ENCODE peak calls at places on chromosome 11, in ten cellular contexts. U, T, P, I, W, H, C, S, L and B are unnamed samples.
A peak's percentile ranks its signal among the peaks of the same experiment; 100 is the strongest.

GRCh38 chr11:60873533-60873932 is 6.2 kb downstream of the ZP1 start:
- DNase-seq in C (no peak), H (no peak), P (no peak), L (no peak), W (no peak), I (no peak), U (no peak), T (no peak), S (no peak), B (no peak)

GRCh38 chr11:8779732-8780131 is 97.1 kb downstream of the RPL27A start:
- DNase-seq in L (no peak), U (no peak), S (no peak), H (no peak), P (no peak), C (no peak), T (no peak), W (no peak), I (no peak), B (no peak)

GRCh38 chr11:9095421-9095820 is 4.0 kb upstream of the SCUBE2 start:
- DNase-seq in L (no peak), U (no peak), I (no peak), T (no peak), C (no peak), W (peak; percentile 15), H (no peak), P (no peak), S (no peak), B (no peak)

GRCh38 chr11:515131-515530 is 8.1 kb upstream of the RNH1 start:
- DNase-seq in L (no peak), S (no peak), H (no peak), I (no peak), C (no peak), P (no peak), T (no peak), W (no peak), U (peak; percentile 96), B (no peak)

GRCh38 chr11:47895035-47895434 is 46.9 kb upstream of the NUP160 start:
- DNase-seq in L (no peak), I (no peak), W (no peak), S (no peak), H (no peak), C (no peak), P (no peak), T (no peak), U (no peak), B (no peak)

GRCh38 chr11:76626921-76627391 is 43.6 kb downstream of the LRRC32 start:
- DNase-seq in S (peak; percentile 16), L (no peak), U (no peak), C (no peak), H (no peak), T (no peak), I (no peak), W (no peak), P (peak; percentile 38), B (no peak)

GRCh38 chr11:93396356-93396755 is 65.8 kb downstream of the DEUP1 start:
- DNase-seq in S (no peak), H (no peak), L (no peak), T (no peak), P (peak; percentile 4), I (no peak), C (peak; percentile 7), U (no peak), W (no peak), B (peak; percentile 19)

GRCh38 chr11:1237128-1237580 is 14.3 kb downstream of the MUC5B start:
- DNase-seq in T (no peak), P (no peak), S (peak; percentile 24), C (no peak), H (no peak), W (peak; percentile 90), L (peak; percentile 89), I (peak; percentile 47), U (no peak), B (no peak)

GRCh38 chr11:102981324-102981910 is 25.9 kb upstream of the MMP13 start:
- DNase-seq in S (no peak), W (no peak), H (peak; percentile 28), C (no peak), P (no peak), U (peak; percentile 27), T (no peak), I (no peak), L (no peak), B (no peak)

GRCh38 chr11:61102667-61103491 is 590 bp downstream of the CD5 start:
- DNase-seq in P (no peak), W (no peak), U (no peak), I (peak; percentile 53), S (no peak), C (no peak), T (no peak), H (no peak), L (no peak), B (no peak)

GRCh38 chr11:94504689-94505293 is 7.5 kb upstream of the C11orf97 start:
- DNase-seq in T (no peak), H (peak; percentile 70), W (no peak), L (no peak), I (no peak), P (peak; percentile 80), C (no peak), U (peak; percentile 70), S (peak; percentile 90), B (no peak)

GRCh38 chr11:614583-615452 is 932 bp downstream of the IRF7 start:
- DNase-seq in T (peak; percentile 35), P (no peak), S (peak; percentile 77), W (peak; percentile 61), C (no peak), U (peak; percentile 17), H (no peak), I (peak; percentile 82), L (no peak), B (no peak)

GRCh38 chr11:35237860-35238715 is 99.1 kb downstream of the CD44 start:
- DNase-seq in L (peak; percentile 61), T (no peak), H (peak; percentile 65), U (peak; percentile 73), C (no peak), S (peak; percentile 59), W (peak; percentile 54), I (no peak), P (peak; percentile 83), B (no peak)

GRCh38 chr11:31903225-31904074 is 92.3 kb upstream of the PAX6 start:
- DNase-seq in C (no peak), T (no peak), P (no peak), H (no peak), W (no peak), L (no peak), S (no peak), I (no peak), U (no peak), B (no peak)

GRCh38 chr11:112538529-112538928 is 277.9 kb upstream of the PLET1 start:
- DNase-seq in H (no peak), L (no peak), S (no peak), W (no peak), C (no peak), I (no peak), T (no peak), U (no peak), P (no peak), B (no peak)

GRCh38 chr11:57482782-57483569 is 22.6 kb downstream of the RTN4RL2 start:
- DNase-seq in T (no peak), P (peak; percentile 36), U (peak; percentile 36), I (peak; percentile 91), W (peak; percentile 35), L (no peak), S (peak; percentile 32), C (no peak), H (no peak), B (no peak)

GRCh38 chr11:57481915-57482781 is 21.8 kb downstream of the RTN4RL2 start:
- DNase-seq in I (peak; percentile 69), W (no peak), S (no peak), L (no peak), C (no peak), H (no peak), P (no peak), U (no peak), T (no peak), B (no peak)

GRCh38 chr11:57485217-57486007 is 25.1 kb downstream of the RTN4RL2 start:
- DNase-seq in C (no peak), T (no peak), W (no peak), H (no peak), U (peak; percentile 29), S (no peak), L (no peak), I (no peak), P (peak; percentile 19), B (no peak)

GRCh38 chr11:57484141-57484710 is 23.9 kb downstream of the RTN4RL2 start:
- DNase-seq in P (no peak), U (no peak), T (no peak), I (peak; percentile 75), L (no peak), C (no peak), H (no peak), S (no peak), W (no peak), B (no peak)

GRCh38 chr11:57483570-57483934 is 23.2 kb downstream of the RTN4RL2 start:
- DNase-seq in I (no peak), H (no peak), U (no peak), W (no peak), C (no peak), S (no peak), T (no peak), P (no peak), L (no peak), B (no peak)
- H3K4me3 ChIP-seq in I (no peak overlapping the region), H (no peak overlapping the region), U (no peak overlapping the region), W (no peak overlapping the region), C (no peak overlapping the region), S (no peak overlapping the region), T (no peak overlapping the region), P (no peak overlapping the region), L (no peak overlapping the region), B (no peak overlapping the region)

GRCh38 chr11:2533642-2534115 is 88.9 kb downstream of the KCNQ1 start:
- DNase-seq in W (peak; percentile 68), S (peak; percentile 93), U (peak; percentile 86), L (peak; percentile 60), C (peak; percentile 50), T (peak; percentile 84), H (peak; percentile 89), P (peak; percentile 95), I (peak; percentile 89), B (peak; percentile 77)
- H3K4me3 ChIP-seq in W (no peak overlapping the region), S (peak overlapping the region; percentile 66), U (no peak overlapping the region), L (no peak overlapping the region), C (no peak overlapping the region), T (no peak overlapping the region), H (no peak overlapping the region), P (peak overlapping the region; percentile 11), I (no peak overlapping the region), B (no peak overlapping the region)

GRCh38 chr11:22828373-22828772 is 1.2 kb downstream of the SVIP start:
- DNase-seq in U (no peak), L (no peak), T (no peak), C (no peak), H (no peak), I (no peak), S (no peak), P (no peak), W (no peak), B (no peak)
- H3K4me3 ChIP-seq in U (no peak overlapping the region), L (no peak overlapping the region), T (no peak overlapping the region), C (no peak overlapping the region), H (peak overlapping the region; percentile 79), I (no peak overlapping the region), S (peak overlapping the region; percentile 93), P (no peak overlapping the region), W (no peak overlapping the region), B (peak overlapping the region; percentile 6)

DNA sequence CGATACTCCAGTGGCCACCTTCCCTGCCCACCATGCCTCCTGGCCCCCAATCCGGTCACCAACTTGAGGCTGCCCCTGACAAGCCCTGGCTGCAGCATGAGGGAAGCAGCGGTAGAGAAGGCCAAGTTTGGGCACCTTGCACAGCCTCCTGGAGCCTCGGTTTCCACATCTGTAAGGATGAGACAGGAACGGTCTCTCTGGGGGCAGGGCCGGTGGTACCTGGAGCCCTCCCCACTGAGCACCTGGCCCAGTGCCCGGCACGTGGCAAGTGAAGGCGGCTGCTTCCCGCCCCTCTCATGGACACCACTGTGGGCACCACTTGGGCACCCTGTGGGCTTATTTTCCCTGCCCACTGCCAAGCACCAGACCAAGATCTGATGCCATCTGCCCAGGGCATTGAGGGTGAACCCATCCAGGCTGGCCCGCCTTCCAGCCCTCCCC is 77.8 kb downstream of the CDKN1C start:
- DNase-seq in U (no peak), P (no peak), T (peak; percentile 39), W (peak; percentile 7), H (no peak), C (no peak), I (peak; percentile 64), L (no peak), S (no peak), B (no peak)
- H3K4me3 ChIP-seq in U (no peak overlapping the region), P (no peak overlapping the region), T (no peak overlapping the region), W (no peak overlapping the region), H (no peak overlapping the region), C (no peak overlapping the region), I (no peak overlapping the region), L (no peak overlapping the region), S (peak overlapping the region; percentile 38), B (no peak overlapping the region)